ENCODE peak calls at places on chromosomes 6 and 20, in ten cellular contexts. P is IMR-90, H is BE2C, Z is uterus, D is iPS DF 6.9, L is NT2/D1, S is stomach, B is hepatocyte, E is cardiac muscle cell, M is skeletal muscle cell. O is an unnamed sample.

GRCh38 chr20:41895216-41895615 is 277.0 kb upstream of the CHD6 start:
- DNase-seq in P (no peak), H (no peak), Z (no peak), D (no peak), L (no peak), S (no peak), B (no peak), E (no peak), M (no peak), O (no peak)

GRCh38 chr6:506508-506907 is 115.0 kb downstream of the IRF4 start:
- DNase-seq in P (no peak), H (no peak), Z (no peak), D (no peak), L (no peak), S (no peak), B (no peak), E (no peak), M (no peak), O (no peak)

GRCh38 chr6:84764332-84765049 is at the start of gene TBX18:
- DNase-seq in P (peak; percentile 88), H (peak; percentile 94), Z (peak; percentile 79), D (no peak), L (peak; percentile 85), S (peak; percentile 39), B (peak; percentile 95), E (peak; percentile 100), M (peak; percentile 99), O (peak; percentile 97)

GRCh38 chr6:158620963-158621693 is 23.4 kb downstream of the DYNLT1 start:
- DNase-seq in P (no peak), H (no peak), Z (no peak), D (no peak), L (no peak), S (no peak), B (no peak), E (no peak), M (no peak), O (no peak)

GRCh38 chr6:116087437-116088027 is 13.1 kb upstream of the NT5DC1 start:
- DNase-seq in P (peak; percentile 78), H (no peak), Z (no peak), D (no peak), L (no peak), S (no peak), B (peak; percentile 22), E (no peak), M (no peak), O (no peak)

GRCh38 chr20:44083220-44083933 is 103.6 kb downstream of the JPH2 start:
- DNase-seq in P (peak; percentile 58), H (peak; percentile 68), Z (no peak), D (no peak), L (no peak), S (no peak), B (peak; percentile 36), E (no peak), M (peak; percentile 32), O (no peak)

GRCh38 chr20:56986931-56987720 is 279.3 kb downstream of the BMP7 start:
- DNase-seq in P (no peak), H (no peak), Z (no peak), D (no peak), L (no peak), S (no peak), B (no peak), E (peak; percentile 78), M (no peak), O (no peak)

GRCh38 chr20:54217762-54218161 is 9.9 kb downstream of the PFDN4 start:
- DNase-seq in P (no peak), H (no peak), Z (no peak), D (no peak), L (no peak), S (no peak), B (no peak), E (no peak), M (no peak), O (peak; percentile 35)

GRCh38 chr20:46366826-46367225 is 39.6 kb downstream of the ELMO2 start:
- DNase-seq in P (no peak), H (no peak), Z (no peak), D (no peak), L (no peak), S (no peak), B (no peak), E (no peak), M (no peak), O (no peak)

GRCh38 chr6:129105793-129106192 is 222.9 kb downstream of the LAMA2 start:
- DNase-seq in P (peak; percentile 35), H (no peak), Z (no peak), D (no peak), L (no peak), S (no peak), B (no peak), E (no peak), M (no peak), O (peak; percentile 11)

GRCh38 chr6:100461273-100461919 is 3.3 kb downstream of the SIM1 start:
- DNase-seq in P (no peak), H (no peak), Z (no peak), D (no peak), L (no peak), S (no peak), B (no peak), E (no peak), M (no peak), O (peak; percentile 60)

GRCh38 chr6:7414811-7415210 is 25.2 kb downstream of the RIOK1 start:
- DNase-seq in P (peak; percentile 94), H (no peak), Z (no peak), D (no peak), L (no peak), S (no peak), B (peak; percentile 68), E (peak; percentile 89), M (peak; percentile 63), O (peak; percentile 82)

GRCh38 chr6:9346923-9347322 is 911.6 kb upstream of the SLC35B3 start:
- DNase-seq in P (no peak), H (no peak), Z (no peak), D (peak; percentile 9), L (no peak), S (no peak), B (no peak), E (no peak), M (no peak), O (no peak)
- H3K4me3 ChIP-seq in P (no peak overlapping the region), H (no peak overlapping the region), Z (no peak overlapping the region), D (no peak overlapping the region), L (no peak overlapping the region), S (no peak overlapping the region), B (no peak overlapping the region), E (no peak overlapping the region), M (no peak overlapping the region), O (no peak overlapping the region)

GRCh38 chr6:3228791-3229565 is 1.5 kb upstream of the TUBB2B start:
- DNase-seq in P (no peak), H (peak; percentile 29), Z (no peak), D (no peak), L (no peak), S (no peak), B (peak; percentile 49), E (no peak), M (no peak), O (peak; percentile 66)
- H3K4me3 ChIP-seq in P (no peak overlapping the region), H (peak overlapping the region; percentile 94), Z (peak overlapping the region; percentile 25), D (peak overlapping the region; percentile 37), L (peak overlapping the region; percentile 44), S (peak overlapping the region; percentile 37), B (peak overlapping the region; percentile 25), E (peak overlapping the region; percentile 45), M (no peak overlapping the region), O (peak overlapping the region; percentile 50)

GRCh38 chr6:11008821-11009220 is 35.3 kb downstream of the ELOVL2 start:
- DNase-seq in P (peak; percentile 84), H (no peak), Z (no peak), D (no peak), L (no peak), S (no peak), B (no peak), E (peak; percentile 86), M (no peak), O (no peak)

GRCh38 chr6:11007715-11008608 is 36.1 kb downstream of the ELOVL2 start:
- DNase-seq in P (peak; percentile 80), H (no peak), Z (no peak), D (no peak), L (no peak), S (no peak), B (peak; percentile 57), E (peak; percentile 71), M (peak; percentile 16), O (peak; percentile 93)

GRCh38 chr6:11012295-11012754 is 31.8 kb downstream of the ELOVL2 start:
- DNase-seq in P (no peak), H (no peak), Z (no peak), D (no peak), L (no peak), S (no peak), B (no peak), E (no peak), M (no peak), O (no peak)

GRCh38 chr6:11011787-11012234 is 32.3 kb downstream of the ELOVL2 start:
- DNase-seq in P (no peak), H (no peak), Z (no peak), D (no peak), L (no peak), S (peak; percentile 40), B (peak; percentile 71), E (peak; percentile 65), M (no peak), O (peak; percentile 88)

DNA sequence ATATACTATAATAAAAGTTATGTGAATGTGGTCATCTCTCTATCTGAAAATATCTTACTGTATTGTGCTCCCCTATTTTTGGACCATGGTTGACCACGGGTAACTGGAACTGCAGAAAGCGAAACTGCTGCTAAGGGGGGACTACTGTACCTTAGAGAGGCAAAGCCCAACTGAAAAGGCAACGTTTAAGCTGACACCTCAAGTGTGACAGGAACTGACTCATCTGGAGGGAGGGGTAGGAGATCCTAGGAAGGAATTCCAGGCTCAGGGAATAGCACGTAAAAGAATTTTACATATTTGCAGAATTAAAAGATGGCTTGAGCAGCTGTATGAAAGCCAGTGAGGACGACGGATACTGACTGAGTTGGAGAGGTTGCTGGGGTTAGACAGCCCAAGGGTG is 34.8 kb downstream of the ELOVL2 start:
- DNase-seq in P (peak; percentile 61), H (no peak), Z (no peak), D (no peak), L (peak; percentile 36), S (no peak), B (peak; percentile 31), E (peak; percentile 60), M (no peak), O (peak; percentile 93)
- H3K4me3 ChIP-seq in P (no peak overlapping the region), H (no peak overlapping the region), Z (no peak overlapping the region), D (no peak overlapping the region), L (no peak overlapping the region), S (no peak overlapping the region), B (no peak overlapping the region), E (no peak overlapping the region), M (no peak overlapping the region), O (no peak overlapping the region)

GRCh38 chr6:33431880-33432541 is 12.1 kb downstream of the SYNGAP1 start:
- DNase-seq in P (no peak), H (no peak), Z (no peak), D (no peak), L (no peak), S (no peak), B (no peak), E (no peak), M (no peak), O (peak; percentile 39)
- H3K4me3 ChIP-seq in P (no peak overlapping the region), H (no peak overlapping the region), Z (no peak overlapping the region), D (peak overlapping the region; percentile 25), L (peak overlapping the region; percentile 39), S (no peak overlapping the region), B (no peak overlapping the region), E (peak overlapping the region; percentile 9), M (no peak overlapping the region), O (no peak overlapping the region)

DNA sequence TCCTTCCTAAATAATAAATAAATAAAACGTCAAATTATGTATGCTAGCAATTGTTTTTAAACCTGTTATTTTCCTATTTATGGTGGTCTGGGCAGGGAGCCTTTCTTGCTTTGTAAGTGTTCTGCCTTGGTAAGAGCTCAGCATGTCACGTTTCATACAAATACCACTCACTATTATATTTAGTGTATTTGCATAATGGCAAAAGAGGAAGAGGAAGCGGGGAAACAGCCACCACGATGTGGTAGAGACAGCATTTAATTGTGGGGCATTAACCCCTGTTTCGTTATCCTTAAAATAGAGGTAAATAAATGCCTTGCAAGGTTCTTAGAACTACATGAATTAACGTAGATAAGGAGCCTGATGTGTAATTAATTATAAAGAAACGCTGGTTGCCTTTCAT is 2.0 kb downstream of the ABRACL start:
- DNase-seq in P (no peak), H (no peak), Z (no peak), D (no peak), L (no peak), S (no peak), B (no peak), E (no peak), M (no peak), O (no peak)
- H3K4me3 ChIP-seq in P (no peak overlapping the region), H (no peak overlapping the region), Z (no peak overlapping the region), D (no peak overlapping the region), L (no peak overlapping the region), S (no peak overlapping the region), B (peak overlapping the region; percentile 94), E (no peak overlapping the region), M (no peak overlapping the region), O (no peak overlapping the region)

O was measured in mesendoderm.